ENCODE peak calls at places on chromosomes 7 and 10, in six cellular contexts. L is stimulated activated CD4-positive, alpha-beta T cell treated with anti-CD3 and anti-CD28 coated beads, Interleukin-15, amount 100 ng/mL, for 1 hour; V is activated naive CD8-positive, alpha-beta T cell treated with anti-CD3 and anti-CD28 coated beads, Interleukin-2, amount 50 U/mL, for 24 hours; M is type B pancreatic cell; P is fibroblast of villous mesenchyme; K is activated CD4-positive, alpha-beta T cell treated with anti-CD3 and anti-CD28 coated beads, Interleukin-2, amount 50 U/mL, for 24 hours. Y is an unnamed sample.

GRCh38 chr7:503575-504111 is 16.0 kb downstream of the PDGFA start:
- DNase-seq in L (no peak), V (no peak), M (no peak), P (no peak), K (no peak), Y (no peak)

GRCh38 chr10:37456456-37456855 is 331.1 kb downstream of the ANKRD30A start:
- DNase-seq in L (no peak), V (no peak), M (no peak), P (no peak), K (no peak), Y (no peak)

GRCh38 chr7:24936121-24936824 is 43.7 kb downstream of the OSBPL3 start:
- DNase-seq in L (no peak), V (no peak), M (no peak), P (no peak), K (no peak), Y (no peak)

GRCh38 chr7:49260501-49260900 is 336.2 kb downstream of the CDC14C start:
- DNase-seq in L (no peak), V (no peak), M (no peak), P (no peak), K (no peak), Y (no peak)

GRCh38 chr10:46299531-46300366 is 13.0 kb downstream of the ANTXRL start:
- DNase-seq in L (no peak), V (no peak), M (no peak), P (no peak), K (no peak), Y (no peak)

GRCh38 chr10:76202777-76203176 is 771.4 kb downstream of the LRMDA start:
- DNase-seq in L (no peak), V (no peak), M (no peak), P (peak; percentile 33), K (no peak), Y (no peak)

GRCh38 chr7:32259917-32260596 is 189.8 kb upstream of the PDE1C start:
- DNase-seq in L (no peak), V (no peak), M (no peak), P (no peak), K (no peak), Y (no peak)

GRCh38 chr7:27154369-27154768 is 2.0 kb upstream of the HOXA3 start:
- DNase-seq in L (no peak), V (no peak), M (peak; percentile 39), P (no peak), K (no peak), Y (no peak)

GRCh38 chr10:94314913-94315545 is 47.7 kb downstream of the NOC3L start:
- DNase-seq in L (no peak), V (no peak), M (no peak), P (peak; percentile 69), K (no peak), Y (no peak)

GRCh38 chr10:71059059-71059818 is 153.1 kb upstream of the UNC5B start:
- DNase-seq in L (no peak), V (no peak), M (no peak), P (no peak), K (no peak), Y (no peak)

GRCh38 chr10:104434601-104435000 is 81.0 kb downstream of the CFAP58 start:
- DNase-seq in L (no peak), V (no peak), M (no peak), P (no peak), K (no peak), Y (no peak)

GRCh38 chr10:24858244-24858907 is 94.0 kb downstream of the PRTFDC1 start:
- DNase-seq in L (no peak), V (no peak), M (no peak), P (peak; percentile 36), K (no peak), Y (no peak)

GRCh38 chr7:151726875-151727578 is 149.9 kb downstream of the PRKAG2 start:
- DNase-seq in L (no peak), V (no peak), M (no peak), P (no peak), K (no peak), Y (no peak)

GRCh38 chr10:48431871-48432270 is 125.4 kb downstream of the MAPK8 start:
- DNase-seq in L (no peak), V (no peak), M (no peak), P (no peak), K (no peak), Y (no peak)

GRCh38 chr10:34821587-34822585 is 6.8 kb upstream of the PARD3 start:
- DNase-seq in L (no peak), V (no peak), M (no peak), P (no peak), K (no peak), Y (no peak)

GRCh38 chr10:132817701-132818211 is 31.8 kb upstream of the NKX6-2 start:
- DNase-seq in L (no peak), V (no peak), M (peak; percentile 64), P (no peak), K (no peak), Y (no peak)

GRCh38 chr7:43034535-43035002 is 77.9 kb upstream of the HECW1 start:
- DNase-seq in L (no peak), V (no peak), M (no peak), P (no peak), K (no peak), Y (no peak)

GRCh38 chr7:132420527-132420926 is 155.7 kb downstream of the PLXNA4 start:
- DNase-seq in L (no peak), V (no peak), M (no peak), P (no peak), K (no peak), Y (no peak)

GRCh38 chr7:55065079-55065478 is 46.3 kb downstream of the EGFR start:
- DNase-seq in L (no peak), V (no peak), M (no peak), P (peak; percentile 97), K (no peak), Y (no peak)

GRCh38 chr10:32981760-32982159 is 23.7 kb upstream of the ITGB1 start:
- DNase-seq in L (no peak), V (no peak), M (no peak), P (peak; percentile 73), K (no peak), Y (no peak)

GRCh38 chr7:77321300-77321699 is 94.8 kb downstream of the GSAP start:
- DNase-seq in L (no peak), V (no peak), M (no peak), P (peak; percentile 48), K (no peak), Y (no peak)

GRCh38 chr10:61465807-61466425 is 12.7 kb upstream of the TMEM26 start:
- DNase-seq in L (no peak), V (no peak), M (no peak), P (peak; percentile 36), K (no peak), Y (no peak)

GRCh38 chr7:129436335-129436923 is 2.2 kb downstream of the STRIP2 start:
- DNase-seq in L (no peak), V (no peak), M (no peak), P (no peak), K (no peak), Y (no peak)

GRCh38 chr10:101886521-101887312 is 43.1 kb upstream of the KCNIP2 start:
- DNase-seq in L (no peak), V (no peak), M (no peak), P (no peak), K (no peak), Y (no peak)

GRCh38 chr7:1466524-1467271 is 7.4 kb upstream of the MICALL2 start:
- DNase-seq in L (no peak), V (no peak), M (no peak), P (peak; percentile 79), K (no peak), Y (no peak)

GRCh38 chr10:49037187-49037586 is 78.1 kb downstream of the VSTM4 start:
- DNase-seq in L (no peak), V (no peak), M (no peak), P (peak; percentile 45), K (no peak), Y (no peak)

GRCh38 chr10:7407368-7408002 is 3.3 kb downstream of the SFMBT2 start:
- DNase-seq in L (no peak), V (no peak), M (no peak), P (peak; percentile 33), K (no peak), Y (no peak)

GRCh38 chr10:107653832-107654287 is 489.4 kb upstream of the SORCS1 start:
- DNase-seq in L (no peak), V (no peak), M (no peak), P (peak; percentile 49), K (no peak), Y (no peak)